ENCODE peak calls at places on chromosomes 7 and 10, in nine cellular contexts. V is posterior cingulate gyrus; H is lower leg skin; G is neural progenitor cell; J is activated effector memory CD4-positive, alpha-beta T cell treated with Interleukin-2 at 50 U/mL for 16 hours; E is psoas muscle; L is NCI-H1694 treated with DMSO at 0.1 percent for 48 hours; X is NCI-H1105; F is colonic mucosa. R is an unnamed sample.
A peak's percentile ranks its signal among the peaks of the same experiment; 100 is the strongest.

GRCh38 chr10:33950216-33950615 is 615.7 kb upstream of the NRP1 start:
- DNase-seq in F (no peak), L (no peak), X (no peak), J (no peak), V (no peak), H (no peak), G (no peak), E (no peak), R (no peak)

GRCh38 chr7:40700653-40701475 is 566.1 kb downstream of the SUGCT start:
- DNase-seq in V (no peak), H (no peak), G (no peak), E (no peak), F (no peak), X (no peak), J (no peak), L (no peak), R (no peak)

GRCh38 chr7:46215987-46216567 is 295.0 kb upstream of the IGFBP3 start:
- DNase-seq in V (no peak), F (no peak), G (peak; percentile 94), J (no peak), L (no peak), X (peak; percentile 56), H (no peak), E (no peak), R (peak; percentile 47)

GRCh38 chr7:151062399-151063211 is 3.2 kb downstream of the SLC4A2 start:
- DNase-seq in X (no peak), V (no peak), H (no peak), G (peak; percentile 88), J (no peak), F (peak; percentile 90), E (peak; percentile 63), L (no peak), R (peak; percentile 72)

GRCh38 chr7:8433477-8434289 is at the start of gene NXPH1:
- DNase-seq in G (peak; percentile 88), H (no peak), E (no peak), F (no peak), X (peak; percentile 36), L (peak; percentile 36), J (no peak), V (no peak), R (peak; percentile 80)

GRCh38 chr10:115432188-115432819 is 339.1 kb downstream of the ATRNL1 start:
- DNase-seq in J (no peak), G (peak; percentile 43), H (no peak), V (no peak), L (peak; percentile 21), X (no peak), E (no peak), F (no peak), R (peak; percentile 4)

GRCh38 chr10:112614072-112614471 is 167.1 kb downstream of the VTI1A start:
- DNase-seq in J (no peak), X (no peak), G (no peak), V (no peak), E (no peak), F (no peak), H (no peak), L (no peak), R (no peak)

GRCh38 chr10:6148908-6149307 is 53.8 kb upstream of the PFKFB3 start:
- DNase-seq in J (no peak), L (no peak), V (no peak), F (no peak), H (no peak), G (no peak), E (no peak), X (no peak), R (no peak)

GRCh38 chr7:75743455-75743859 is 4.7 kb upstream of the HIP1 start:
- DNase-seq in J (no peak), F (no peak), X (no peak), E (peak; percentile 19), L (no peak), H (no peak), G (no peak), V (no peak), R (no peak)

GRCh38 chr10:124738441-124738840 is 5.7 kb downstream of the FAM53B start:
- DNase-seq in L (no peak), H (peak; percentile 80), E (no peak), X (no peak), F (peak; percentile 22), J (no peak), G (no peak), V (no peak), R (no peak)

GRCh38 chr10:102523250-102524029 is 19.7 kb downstream of the SUFU start:
- DNase-seq in H (peak; percentile 57), V (no peak), J (no peak), F (no peak), X (no peak), L (no peak), E (peak; percentile 40), G (no peak), R (no peak)

GRCh38 chr10:11670311-11670825 is 58.9 kb upstream of the USP6NL start:
- DNase-seq in V (no peak), X (no peak), H (no peak), G (peak; percentile 36), F (no peak), J (no peak), L (no peak), E (no peak), R (no peak)

GRCh38 chr10:100739516-100740368 is 5.6 kb upstream of the PAX2 start:
- DNase-seq in F (no peak), J (no peak), V (no peak), L (no peak), X (peak; percentile 24), G (peak; percentile 70), E (no peak), H (no peak), R (peak; percentile 63)

GRCh38 chr7:1547777-1548437 is 8.1 kb downstream of the TMEM184A start:
- DNase-seq in F (no peak), V (no peak), H (no peak), X (no peak), G (no peak), E (peak; percentile 15), J (no peak), L (no peak), R (no peak)

GRCh38 chr7:100580466-100581283 is 5.3 kb downstream of the LRCH4 start:
- DNase-seq in F (no peak), E (no peak), G (no peak), J (no peak), X (no peak), L (no peak), V (no peak), H (no peak), R (no peak)

GRCh38 chr7:127782550-127783266 is 130.7 kb downstream of the SND1 start:
- DNase-seq in L (no peak), V (no peak), F (no peak), H (no peak), J (no peak), X (no peak), E (no peak), G (no peak), R (no peak)

GRCh38 chr7:19982841-19983835 is 209.7 kb upstream of the TMEM196 start:
- DNase-seq in F (peak; percentile 51), L (no peak), J (no peak), V (no peak), G (peak; percentile 75), E (peak; percentile 15), X (no peak), H (no peak), R (no peak)

GRCh38 chr7:114921636-114922150 is at the start of gene MDFIC:
- DNase-seq in L (no peak), E (peak; percentile 21), F (peak; percentile 37), G (peak; percentile 39), H (no peak), J (peak; percentile 30), X (no peak), V (no peak), R (no peak)

GRCh38 chr7:143284591-143285453 is at the start of gene TMEM139:
- DNase-seq in L (no peak), H (no peak), V (no peak), F (peak; percentile 85), E (no peak), G (peak; percentile 51), J (no peak), X (no peak), R (no peak)

GRCh38 chr7:46115410-46115809 is 194.3 kb upstream of the IGFBP3 start:
- DNase-seq in E (no peak), F (no peak), J (no peak), G (no peak), L (no peak), X (no peak), V (no peak), H (no peak), R (no peak)

GRCh38 chr10:90964781-90965462 is 44.0 kb upstream of the ANKRD1 start:
- DNase-seq in J (no peak), H (no peak), X (no peak), L (no peak), F (no peak), E (no peak), V (no peak), G (no peak), R (no peak)

GRCh38 chr10:129627442-129627841 is 160.4 kb downstream of the MGMT start:
- DNase-seq in H (peak; percentile 40), F (no peak), X (no peak), G (no peak), E (no peak), J (no peak), L (no peak), V (no peak), R (no peak)

GRCh38 chr10:84743483-84743882 is 415.1 kb downstream of the CCSER2 start:
- DNase-seq in G (no peak), H (no peak), L (no peak), V (no peak), F (no peak), E (no peak), X (no peak), J (no peak), R (no peak)

GRCh38 chr10:61285749-61286148 is 167.4 kb downstream of the TMEM26 start:
- DNase-seq in L (no peak), F (no peak), J (no peak), H (no peak), G (no peak), E (no peak), V (peak; percentile 8), X (no peak), R (no peak)

GRCh38 chr10:127417686-127418415 is 131.3 kb upstream of the NPS start:
- DNase-seq in F (no peak), G (no peak), V (no peak), L (no peak), X (no peak), J (no peak), E (no peak), H (no peak), R (no peak)

GRCh38 chr10:72334196-72334831 is 20.4 kb downstream of the DNAJB12 start:
- DNase-seq in V (peak; percentile 72), G (peak; percentile 87), E (no peak), J (no peak), F (no peak), H (no peak), X (peak; percentile 88), L (peak; percentile 66), R (peak; percentile 90)

GRCh38 chr10:47159361-47160228 is 140.4 kb upstream of the GDF10 start:
- DNase-seq in F (no peak), L (no peak), H (peak; percentile 70), J (no peak), X (no peak), E (no peak), V (no peak), G (no peak), R (no peak)

R was measured in retina.